ENCODE peak calls at places on chromosomes 7 and 10, in six cellular contexts. O is AG10803, P is NCI-H1092, F is astrocyte of the cerebellum, Q is mesendoderm, U is T-helper 2 cell. W is an unnamed sample.

GRCh38 chr10:48773580-48773979 is 88.9 kb downstream of the WDFY4 start:
- DNase-seq in O (no peak), P (no peak), F (no peak), Q (no peak), U (no peak), W (no peak)

GRCh38 chr7:108805808-108806397 is 236.2 kb downstream of the DNAJB9 start:
- DNase-seq in O (peak; percentile 5), P (no peak), F (peak; percentile 33), Q (peak; percentile 63), U (no peak), W (no peak)

GRCh38 chr10:7541137-7542087 is 125.4 kb downstream of the ITIH5 start:
- DNase-seq in O (peak; percentile 53), P (no peak), F (peak; percentile 24), Q (peak; percentile 96), U (no peak), W (peak; percentile 92)

GRCh38 chr10:49598986-49599385 is 11.1 kb upstream of the SLC18A3 start:
- DNase-seq in O (no peak), P (no peak), F (no peak), Q (no peak), U (no peak), W (no peak)

GRCh38 chr7:14766747-14767146 is 135.8 kb downstream of the DGKB start:
- DNase-seq in O (peak; percentile 74), P (no peak), F (no peak), Q (no peak), U (no peak), W (no peak)

GRCh38 chr7:2031496-2031895 is 201.2 kb downstream of the MAD1L1 start:
- DNase-seq in O (no peak), P (no peak), F (no peak), Q (no peak), U (no peak), W (peak; percentile 78)

GRCh38 chr7:150439926-150440325 is 10.5 kb upstream of the GIMAP8 start:
- DNase-seq in O (peak; percentile 9), P (no peak), F (no peak), Q (no peak), U (no peak), W (no peak)

GRCh38 chr7:144827581-144828139 is 8.2 kb downstream of the TPK1 start:
- DNase-seq in O (peak; percentile 28), P (no peak), F (peak; percentile 71), Q (peak; percentile 95), U (no peak), W (no peak)

GRCh38 chr7:92584953-92585352 is 5.2 kb downstream of the FAM133B start:
- DNase-seq in O (no peak), P (no peak), F (no peak), Q (peak; percentile 44), U (peak; percentile 19), W (no peak)

GRCh38 chr10:112429654-112430230 is 17.0 kb downstream of the ZDHHC6 start:
- DNase-seq in O (no peak), P (no peak), F (no peak), Q (no peak), U (no peak), W (no peak)

GRCh38 chr10:131897297-131897899 is 3.4 kb upstream of the PPP2R2D start:
- DNase-seq in O (no peak), P (no peak), F (no peak), Q (no peak), U (no peak), W (peak; percentile 59)

GRCh38 chr10:48247680-48248079 is 26.8 kb downstream of the FRMPD2 start:
- DNase-seq in O (no peak), P (no peak), F (no peak), Q (no peak), U (no peak), W (no peak)

GRCh38 chr10:24208661-24209420 is at the start of gene KIAA1217:
- DNase-seq in O (peak; percentile 31), P (no peak), F (no peak), Q (peak; percentile 87), U (no peak), W (no peak)

GRCh38 chr7:81514546-81514945 is 255.3 kb downstream of the HGF start:
- DNase-seq in O (no peak), P (no peak), F (no peak), Q (no peak), U (no peak), W (no peak)

GRCh38 chr7:157335256-157335655 is 1.5 kb upstream of the DNAJB6 start:
- DNase-seq in O (no peak), P (no peak), F (no peak), Q (no peak), U (no peak), W (no peak)

GRCh38 chr7:120941064-120941463 is 9.5 kb upstream of the ING3 start:
- DNase-seq in O (no peak), P (no peak), F (no peak), Q (no peak), U (no peak), W (no peak)

GRCh38 chr7:1694551-1694950 is 24.5 kb downstream of the ELFN1 start:
- DNase-seq in O (no peak), P (no peak), F (no peak), Q (no peak), U (no peak), W (peak; percentile 32)

GRCh38 chr10:70634011-70634410 is 31.5 kb upstream of the PRF1 start:
- DNase-seq in O (no peak), P (no peak), F (no peak), Q (peak; percentile 72), U (no peak), W (no peak)

GRCh38 chr10:118754132-118754555 is 626 bp downstream of the CACUL1 start:
- DNase-seq in O (peak; percentile 3), P (no peak), F (no peak), Q (peak; percentile 85), U (no peak), W (peak; percentile 86)

GRCh38 chr10:120460191-120460590 is 3.2 kb downstream of the PLPP4 start:
- DNase-seq in O (peak; percentile 46), P (no peak), F (no peak), Q (no peak), U (no peak), W (no peak)

GRCh38 chr7:85023066-85023687 is 163.7 kb downstream of the SEMA3D start:
- DNase-seq in O (peak; percentile 49), P (peak; percentile 23), F (peak; percentile 47), Q (peak; percentile 48), U (no peak), W (no peak)

GRCh38 chr10:13787015-13787421 is 200.3 kb downstream of the PRPF18 start:
- DNase-seq in O (no peak), P (no peak), F (no peak), Q (peak; percentile 75), U (peak; percentile 90), W (no peak)

W was measured in posterior vena cava.